ENCODE peak calls at places on chromosomes 16 and 17, in seven cellular contexts. R, C, A, G, O, W and P are unnamed samples.
A peak's percentile ranks its signal among the peaks of the same experiment; 100 is the strongest.

GRCh38 chr17:11454096-11454495 is 144.2 kb upstream of the DNAH9 start:
- DNase-seq in R (no peak), C (no peak), A (no peak), G (no peak), O (no peak), W (no peak), P (no peak)

GRCh38 chr17:75758131-75758905 is 6.7 kb downstream of the GALK1 start:
- DNase-seq in R (no peak), C (no peak), A (peak; percentile 77), G (no peak), O (no peak), W (no peak), P (no peak)

GRCh38 chr16:51450913-51451312 is 299.8 kb upstream of the SALL1 start:
- DNase-seq in R (no peak), C (no peak), A (no peak), G (no peak), O (no peak), W (no peak), P (no peak)

GRCh38 chr17:82536220-82537201 is 17.0 kb downstream of the FOXK2 start:
- DNase-seq in R (no peak), C (no peak), A (peak; percentile 15), G (peak; percentile 30), O (no peak), W (no peak), P (no peak)

GRCh38 chr16:1125471-1125870 is 27.4 kb upstream of the CACNA1H start:
- DNase-seq in R (no peak), C (no peak), A (no peak), G (no peak), O (no peak), W (no peak), P (no peak)

GRCh38 chr16:23836404-23837291 is 865 bp downstream of the PRKCB start:
- DNase-seq in R (no peak), C (peak; percentile 50), A (peak; percentile 90), G (no peak), O (peak; percentile 75), W (no peak), P (peak; percentile 18)

GRCh38 chr16:73129455-73129854 is 81.5 kb upstream of the ZFHX3 start:
- DNase-seq in R (no peak), C (no peak), A (no peak), G (no peak), O (no peak), W (no peak), P (no peak)

GRCh38 chr16:74448990-74449389 is 27.7 kb upstream of the CLEC18B start:
- DNase-seq in R (peak; percentile 25), C (peak; percentile 42), A (no peak), G (no peak), O (no peak), W (no peak), P (no peak)

GRCh38 chr16:51816929-51817328 is 665.9 kb upstream of the SALL1 start:
- DNase-seq in R (no peak), C (no peak), A (no peak), G (no peak), O (no peak), W (no peak), P (no peak)

GRCh38 chr17:72671034-72671433 is 421.5 kb downstream of the SLC39A11 start:
- DNase-seq in R (no peak), C (no peak), A (no peak), G (no peak), O (no peak), W (no peak), P (no peak)

GRCh38 chr17:36645358-36645757 is 44.0 kb downstream of the MRM1 start:
- DNase-seq in R (no peak), C (no peak), A (no peak), G (no peak), O (no peak), W (no peak), P (no peak)

GRCh38 chr17:11980813-11981212 is 16.5 kb downstream of the ZNF18 start:
- DNase-seq in R (no peak), C (no peak), A (no peak), G (no peak), O (no peak), W (no peak), P (no peak)

GRCh38 chr17:67365762-67366192 is 600 bp downstream of the PSMD12 start:
- DNase-seq in R (no peak), C (no peak), A (no peak), G (no peak), O (no peak), W (no peak), P (no peak)

GRCh38 chr16:24729967-24730815 is 740 bp downstream of the TNRC6A start:
- DNase-seq in R (peak; percentile 36), C (peak; percentile 52), A (no peak), G (peak; percentile 18), O (peak; percentile 57), W (no peak), P (no peak)

GRCh38 chr17:67095803-67096202 is 51.4 kb downstream of the CACNG1 start:
- DNase-seq in R (no peak), C (no peak), A (no peak), G (no peak), O (no peak), W (no peak), P (no peak)

GRCh38 chr16:48011466-48011865 is 144.3 kb downstream of the ABCC12 start:
- DNase-seq in R (no peak), C (no peak), A (no peak), G (no peak), O (no peak), W (no peak), P (no peak)

GRCh38 chr16:80407265-80407987 is 133.4 kb upstream of the DYNLRB2 start:
- DNase-seq in R (no peak), C (no peak), A (no peak), G (no peak), O (no peak), W (no peak), P (no peak)

GRCh38 chr17:78899361-78900260 is 3.4 kb downstream of the CEP295NL start:
- DNase-seq in R (no peak), C (no peak), A (peak; percentile 82), G (no peak), O (no peak), W (no peak), P (no peak)

GRCh38 chr17:66564992-66565465 is 262.6 kb downstream of the PRKCA start:
- DNase-seq in R (no peak), C (no peak), A (no peak), G (no peak), O (no peak), W (no peak), P (no peak)

GRCh38 chr16:89593841-89594240 is 18.3 kb downstream of the CPNE7 start:
- DNase-seq in R (no peak), C (no peak), A (no peak), G (no peak), O (peak; percentile 82), W (no peak), P (no peak)

GRCh38 chr16:86073763-86074493 is 175.0 kb downstream of the IRF8 start:
- DNase-seq in R (no peak), C (no peak), A (peak; percentile 53), G (no peak), O (peak; percentile 14), W (no peak), P (no peak)

GRCh38 chr17:77319211-77320031 is 178.7 kb downstream of the SEC14L1 start:
- DNase-seq in R (peak; percentile 61), C (peak; percentile 78), A (peak; percentile 94), G (peak; percentile 95), O (peak; percentile 72), W (no peak), P (no peak)

GRCh38 chr17:77322284-77322533 is 181.4 kb downstream of the SEC14L1 start:
- DNase-seq in R (no peak), C (no peak), A (no peak), G (no peak), O (no peak), W (no peak), P (no peak)

GRCh38 chr17:77320046-77320445 is 179.3 kb downstream of the SEC14L1 start:
- DNase-seq in R (no peak), C (no peak), A (peak; percentile 79), G (no peak), O (peak; percentile 46), W (no peak), P (no peak)

GRCh38 chr17:77318491-77319210 is 177.9 kb downstream of the SEC14L1 start:
- DNase-seq in R (no peak), C (no peak), A (peak; percentile 82), G (no peak), O (no peak), W (no peak), P (no peak)

GRCh38 chr17:77320501-77321256 is 179.9 kb downstream of the SEC14L1 start:
- DNase-seq in R (no peak), C (no peak), A (peak; percentile 82), G (no peak), O (peak; percentile 39), W (no peak), P (no peak)
- H3K27ac ChIP-seq in R (no peak overlapping the region), C (peak overlapping the region; percentile 37), A (peak overlapping the region; percentile 89), G (peak overlapping the region; percentile 94), O (peak overlapping the region; percentile 60), W (peak overlapping the region; percentile 94), P (no peak overlapping the region)

DNA sequence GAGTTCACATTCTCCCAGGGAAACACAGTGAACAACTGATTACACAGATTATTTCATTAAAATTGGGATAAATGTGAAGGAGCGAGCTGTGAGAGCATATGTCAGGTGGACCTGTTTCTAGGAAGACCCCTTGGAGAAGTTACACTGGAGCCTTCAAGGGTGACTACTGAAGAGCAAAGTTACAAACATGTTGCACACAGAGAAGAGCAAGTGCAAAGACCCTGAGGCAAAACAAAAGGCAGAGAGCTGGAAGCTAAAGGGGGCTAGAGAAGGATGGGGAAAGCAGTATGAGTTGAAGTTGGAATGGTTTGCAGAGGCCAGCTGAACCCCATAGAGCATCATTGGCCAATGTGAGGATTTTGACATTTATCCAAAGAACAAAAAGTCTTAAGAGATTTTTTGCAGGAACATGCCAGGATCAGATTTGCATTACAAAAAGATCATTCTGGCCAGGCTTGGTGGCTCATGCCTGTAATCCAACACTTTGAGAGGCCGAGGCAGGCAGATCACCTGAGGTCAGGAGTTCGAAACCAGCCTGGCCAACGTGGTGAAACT is 14.1 kb downstream of the PDZD9 start:
- DNase-seq in R (no peak), C (no peak), A (no peak), G (no peak), O (no peak), W (no peak), P (no peak)
- H3K36me3 ChIP-seq in R (peaks cover 15% of the 10 kb centered on the region), C (no peaks in the 10 kb centered on the region), A (no peaks in the 10 kb centered on the region), G (peaks cover under 1% of the 10 kb centered on the region), O (peaks cover 14% of the 10 kb centered on the region), W (peaks cover 50% of the 10 kb centered on the region), P (peaks cover 4% of the 10 kb centered on the region)

GRCh38 chr17:59300941-59301340 is 30.5 kb upstream of the YPEL2 start:
- DNase-seq in R (no peak), C (no peak), A (no peak), G (no peak), O (no peak), W (no peak), P (no peak)
- H3K4me1 ChIP-seq in R (peaks cover 41% of the 10 kb centered on the region), C (no peaks in the 10 kb centered on the region), A (no peaks in the 10 kb centered on the region), G (no peaks in the 10 kb centered on the region), O (no peaks in the 10 kb centered on the region), W (no peaks in the 10 kb centered on the region), P (no peaks in the 10 kb centered on the region)

GRCh38 chr17:7043195-7043543 is 723 bp downstream of the SLC16A11 start:
- DNase-seq in R (no peak), C (peak; percentile 58), A (no peak), G (no peak), O (no peak), W (no peak), P (no peak)
- H3K27ac ChIP-seq in R (no peak overlapping the region), C (peak overlapping the region; percentile 50), A (peak overlapping the region; percentile 63), G (peak overlapping the region; percentile 27), O (no peak overlapping the region), W (peak overlapping the region; percentile 82), P (no peak overlapping the region)